ENCODE peak calls at places on chromosome 20, in five cellular contexts. Q is activated CD8-positive, alpha-beta memory T cell treated with anti-CD3 and anti-CD28 coated beads for 4 hours; Z is T-helper 2 cell; P is RPMI8226; C is right cardiac atrium. N is an unnamed sample.

GRCh38 chr20:52524865-52525264 is 333.3 kb upstream of the ZFP64 start:
- DNase-seq in Q (no peak), Z (no peak), P (no peak), C (no peak), N (no peak)

GRCh38 chr20:50303573-50304500 is 113.2 kb downstream of the CEBPB start:
- DNase-seq in Q (no peak), Z (no peak), P (peak), C (peak), N (no peak)

GRCh38 chr20:17651761-17652388 is 30.2 kb downstream of the RRBP1 start:
- DNase-seq in Q (no peak), Z (no peak), P (peak), C (peak), N (no peak)

GRCh38 chr20:35333606-35334005 is 41.4 kb upstream of the FAM83C start:
- DNase-seq in Q (no peak), Z (no peak), P (no peak), C (no peak), N (no peak)

GRCh38 chr20:20448891-20449290 is 81.0 kb downstream of the INSM1 start:
- DNase-seq in Q (no peak), Z (no peak), P (no peak), C (no peak), N (no peak)

GRCh38 chr20:11676618-11677289 is 240.9 kb upstream of the BTBD3 start:
- DNase-seq in Q (no peak), Z (no peak), P (peak), C (no peak), N (no peak)

GRCh38 chr20:17518339-17519052 is 12.7 kb downstream of the BFSP1 start:
- DNase-seq in Q (no peak), Z (no peak), P (no peak), C (peak), N (no peak)

GRCh38 chr20:4135385-4136077 is 120.2 kb upstream of the RNF24 start:
- DNase-seq in Q (no peak), Z (no peak), P (no peak), C (no peak), N (no peak)

GRCh38 chr20:62047666-62048345 is 17.9 kb downstream of the TAF4 start:
- DNase-seq in Q (no peak), Z (no peak), P (no peak), C (no peak), N (no peak)

GRCh38 chr20:24481188-24481587 is 11.8 kb downstream of the SYNDIG1 start:
- DNase-seq in Q (no peak), Z (no peak), P (no peak), C (no peak), N (no peak)

GRCh38 chr20:57402206-57403125 is 11.3 kb downstream of the RBM38 start:
- DNase-seq in Q (no peak), Z (no peak), P (no peak), C (peak), N (no peak)

GRCh38 chr20:63641146-63641791 is 12.0 kb downstream of the STMN3 start:
- DNase-seq in Q (no peak), Z (no peak), P (peak), C (no peak), N (peak)

GRCh38 chr20:33387177-33387576 is 14.1 kb downstream of the CDK5RAP1 start:
- DNase-seq in Q (no peak), Z (no peak), P (no peak), C (peak), N (no peak)

GRCh38 chr20:33981964-33982363 is 11.7 kb upstream of the RALY start:
- DNase-seq in Q (no peak), Z (no peak), P (no peak), C (no peak), N (no peak)

GRCh38 chr20:40687384-40688128 is 1.5 kb downstream of the MAFB start:
- DNase-seq in Q (no peak), Z (no peak), P (no peak), C (peak), N (no peak)

GRCh38 chr20:49821381-49821780 is 8.8 kb downstream of the SLC9A8 start:
- DNase-seq in Q (no peak), Z (no peak), P (no peak), C (no peak), N (no peak)

GRCh38 chr20:41293269-41294037 is 24.1 kb downstream of the ZHX3 start:
- DNase-seq in Q (no peak), Z (no peak), P (no peak), C (peak), N (no peak)

GRCh38 chr20:59412896-59413295 is 112.5 kb downstream of the EDN3 start:
- DNase-seq in Q (no peak), Z (no peak), P (peak), C (no peak), N (no peak)

GRCh38 chr20:36526521-36527011 is 14.8 kb upstream of the MYL9 start:
- DNase-seq in Q (no peak), Z (no peak), P (no peak), C (no peak), N (no peak)

GRCh38 chr20:58718121-58718563 is 25.5 kb downstream of the NPEPL1 start:
- DNase-seq in Q (no peak), Z (no peak), P (no peak), C (no peak), N (peak)

GRCh38 chr20:5400164-5400762 is 83.5 kb upstream of the PROKR2 start:
- DNase-seq in Q (no peak), Z (no peak), P (peak), C (no peak), N (no peak)

GRCh38 chr20:588476-588875 is 21.6 kb downstream of the TCF15 start:
- DNase-seq in Q (no peak), Z (no peak), P (peak), C (no peak), N (no peak)

GRCh38 chr20:63617876-63618265 is 9.0 kb downstream of the GMEB2 start:
- DNase-seq in Q (no peak), Z (no peak), P (no peak), C (no peak), N (no peak)

GRCh38 chr20:53773792-53774371 is 180.2 kb upstream of the ZNF217 start:
- DNase-seq in Q (no peak), Z (no peak), P (no peak), C (no peak), N (no peak)

GRCh38 chr20:60062431-60063336 is 104.5 kb downstream of the CDH26 start:
- DNase-seq in Q (no peak), Z (no peak), P (peak), C (peak), N (no peak)

GRCh38 chr20:38728911-38729642 is 4.8 kb downstream of the SLC32A1 start:
- DNase-seq in Q (no peak), Z (no peak), P (peak), C (no peak), N (no peak)

GRCh38 chr20:52230406-52230805 is 38.8 kb upstream of the ZFP64 start:
- DNase-seq in Q (no peak), Z (no peak), P (no peak), C (no peak), N (no peak)

GRCh38 chr20:12617076-12617475 is 391.7 kb upstream of the SPTLC3 start:
- DNase-seq in Q (no peak), Z (no peak), P (peak), C (no peak), N (no peak)

GRCh38 chr20:21229163-21229562 is 74.0 kb upstream of the XRN2 start:
- DNase-seq in Q (no peak), Z (no peak), P (no peak), C (no peak), N (no peak)

GRCh38 chr20:56453347-56453746 is 15.1 kb upstream of the RTF2 start:
- DNase-seq in Q (no peak), Z (no peak), P (peak), C (no peak), N (no peak)

N was measured in central memory CD8-positive, alpha-beta T cell.